ENCODE peak calls at places on chromosome 5, in six cellular contexts. One of them, this sample, is unnamed.

GRCh38 chr5:127028822-127029457 is 1.4 kb downstream of the MARCHF3 start:
- DNase-seq in fibroblast of lung: peak; percentile 30
- DNase-seq in kidney: no peak
- DNase-seq in neural crest cell: no peak
- DNase-seq in cardiac fibroblast: peak; percentile 20
- DNase-seq in HFF-Myc: no peak
- DNase-seq in this sample: no peak

GRCh38 chr5:86546050-86546449 is 71.7 kb upstream of the COX7C start:
- DNase-seq in kidney: no peak
- DNase-seq in neural crest cell: no peak
- DNase-seq in cardiac fibroblast: no peak
- DNase-seq in fibroblast of lung: no peak
- DNase-seq in HFF-Myc: no peak
- DNase-seq in this sample: no peak

GRCh38 chr5:36874465-36874864 is 2.1 kb upstream of the NIPBL start:
- DNase-seq in fibroblast of lung: no peak
- DNase-seq in HFF-Myc: no peak
- DNase-seq in cardiac fibroblast: no peak
- DNase-seq in kidney: no peak
- DNase-seq in neural crest cell: no peak
- DNase-seq in this sample: no peak

GRCh38 chr5:151741678-151742423 is 16.6 kb downstream of the ATOX1 start:
- DNase-seq in cardiac fibroblast: peak; percentile 39
- DNase-seq in fibroblast of lung: peak; percentile 33
- DNase-seq in HFF-Myc: no peak
- DNase-seq in neural crest cell: no peak
- DNase-seq in kidney: no peak
- DNase-seq in this sample: no peak

GRCh38 chr5:134247411-134247810 is 21.5 kb upstream of the PPP2CA start:
- DNase-seq in cardiac fibroblast: peak; percentile 73
- DNase-seq in HFF-Myc: no peak
- DNase-seq in kidney: no peak
- DNase-seq in fibroblast of lung: peak; percentile 93
- DNase-seq in neural crest cell: no peak
- DNase-seq in this sample: peak; percentile 68

GRCh38 chr5:93221-93980 is 1.4 kb downstream of the PLEKHG4B start:
- DNase-seq in neural crest cell: no peak
- DNase-seq in cardiac fibroblast: no peak
- DNase-seq in HFF-Myc: no peak
- DNase-seq in fibroblast of lung: no peak
- DNase-seq in kidney: no peak
- DNase-seq in this sample: no peak

GRCh38 chr5:149857499-149857898 is 87.1 kb downstream of the PDE6A start:
- DNase-seq in HFF-Myc: no peak
- DNase-seq in kidney: peak; percentile 89
- DNase-seq in fibroblast of lung: peak; percentile 75
- DNase-seq in cardiac fibroblast: peak; percentile 86
- DNase-seq in neural crest cell: no peak
- DNase-seq in this sample: no peak

GRCh38 chr5:167061695-167062094 is 1229.8 kb upstream of the WWC1 start:
- DNase-seq in cardiac fibroblast: no peak
- DNase-seq in fibroblast of lung: no peak
- DNase-seq in neural crest cell: no peak
- DNase-seq in kidney: no peak
- DNase-seq in HFF-Myc: no peak
- DNase-seq in this sample: no peak

GRCh38 chr5:139882961-139883539 is 87.4 kb downstream of the PSD2 start:
- DNase-seq in neural crest cell: no peak
- DNase-seq in cardiac fibroblast: no peak
- DNase-seq in fibroblast of lung: no peak
- DNase-seq in kidney: no peak
- DNase-seq in HFF-Myc: no peak
- DNase-seq in this sample: no peak

GRCh38 chr5:12772276-12772675 is 868.0 kb upstream of the CTNND2 start:
- DNase-seq in cardiac fibroblast: no peak
- DNase-seq in HFF-Myc: no peak
- DNase-seq in kidney: no peak
- DNase-seq in neural crest cell: no peak
- DNase-seq in fibroblast of lung: no peak
- DNase-seq in this sample: no peak
- TF ChIP-seq CTCF in cardiac fibroblast: no peak
- TF ChIP-seq CTCF in HFF-Myc: no peak
- TF ChIP-seq CTCF in kidney: no peak
- TF ChIP-seq CTCF in neural crest cell: no peak
- TF ChIP-seq CTCF in fibroblast of lung: no peak
- TF ChIP-seq CTCF in this sample: no peak

DNA sequence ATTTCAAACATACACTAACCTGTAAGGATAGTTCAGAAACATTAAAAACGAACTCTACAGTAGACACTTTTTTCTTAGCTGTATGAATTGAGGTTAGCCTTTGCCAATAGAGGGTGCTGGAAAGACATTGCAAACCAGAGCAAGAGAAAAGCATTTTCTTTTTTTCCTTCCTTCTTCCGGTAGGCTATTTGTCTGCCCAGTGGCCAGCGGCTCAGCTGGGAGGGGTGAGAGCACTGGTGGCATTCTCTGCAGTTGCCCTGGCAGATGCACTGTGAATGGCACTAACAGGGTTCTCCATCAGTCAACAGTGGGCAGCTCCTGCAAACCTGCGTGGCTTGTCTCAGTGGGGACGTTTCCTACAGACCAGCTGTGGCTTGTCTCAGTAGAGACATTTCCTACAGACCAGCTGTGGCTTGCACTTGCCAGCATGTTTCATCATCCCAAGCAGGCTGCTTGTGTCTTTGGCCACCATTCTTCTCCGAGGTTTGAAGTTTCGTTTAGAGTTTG is 984.5 kb upstream of the CDH18 start:
- DNase-seq in cardiac fibroblast: peak; percentile 67
- DNase-seq in fibroblast of lung: peak; percentile 96
- DNase-seq in kidney: no peak
- DNase-seq in HFF-Myc: no peak
- DNase-seq in neural crest cell: no peak
- DNase-seq in this sample: no peak
- TF ChIP-seq CTCF in cardiac fibroblast: peak; percentile 33
- TF ChIP-seq CTCF in fibroblast of lung: peak; percentile 8
- TF ChIP-seq CTCF in kidney: no peak
- TF ChIP-seq CTCF in HFF-Myc: no peak
- TF ChIP-seq CTCF in neural crest cell: peak; percentile 51
- TF ChIP-seq CTCF in this sample: no peak

GRCh38 chr5:125597338-125597737 is 825.9 kb upstream of the GRAMD2B start:
- DNase-seq in fibroblast of lung: peak; percentile 84
- DNase-seq in cardiac fibroblast: peak; percentile 36
- DNase-seq in kidney: no peak
- DNase-seq in HFF-Myc: peak; percentile 44
- DNase-seq in neural crest cell: no peak
- DNase-seq in this sample: no peak
- TF ChIP-seq CTCF in fibroblast of lung: no peak
- TF ChIP-seq CTCF in cardiac fibroblast: no peak
- TF ChIP-seq CTCF in kidney: no peak
- TF ChIP-seq CTCF in HFF-Myc: no peak
- TF ChIP-seq CTCF in neural crest cell: no peak
- TF ChIP-seq CTCF in this sample: no peak

GRCh38 chr5:32852535-32852934 is 141.4 kb downstream of the NPR3 start:
- DNase-seq in cardiac fibroblast: peak; percentile 51
- DNase-seq in HFF-Myc: no peak
- DNase-seq in neural crest cell: no peak
- DNase-seq in kidney: no peak
- DNase-seq in fibroblast of lung: peak; percentile 79
- DNase-seq in this sample: no peak
- TF ChIP-seq CTCF in cardiac fibroblast: peak; percentile 50
- TF ChIP-seq CTCF in HFF-Myc: peak; percentile 34
- TF ChIP-seq CTCF in neural crest cell: peak; percentile 45
- TF ChIP-seq CTCF in kidney: peak; percentile 58
- TF ChIP-seq CTCF in fibroblast of lung: peak; percentile 50
- TF ChIP-seq CTCF in this sample: peak; percentile 53